ENCODE peak calls at places on chromosomes 1 and 21, in eight cellular contexts. O is stromal cell of bone marrow; W is smooth muscle cell of the brain vasculature; S is GM04504; D is SHP77 treated with DMSO at 0.1 percent for 48 hours; T is A172; I is central memory CD4-positive, alpha-beta T cell; Q is OCI-LY7. F is an unnamed sample.

GRCh38 chr1:58881471-58881994 is 97.7 kb upstream of the JUN start:
- DNase-seq in O (peak), W (no peak), S (peak), D (no peak), T (peak), I (no peak), Q (no peak), F (no peak)

GRCh38 chr1:89781494-89782126 is 39.2 kb upstream of the LRRC8D start:
- DNase-seq in O (no peak), W (no peak), S (no peak), D (no peak), T (no peak), I (peak), Q (no peak), F (no peak)

GRCh38 chr1:1162597-1163537 is 10.8 kb upstream of the TTLL10 start:
- DNase-seq in O (no peak), W (no peak), S (no peak), D (no peak), T (no peak), I (no peak), Q (no peak), F (no peak)

GRCh38 chr1:246497331-246497915 is 9.7 kb downstream of the SMYD3 start:
- DNase-seq in O (peak), W (peak), S (peak), D (peak), T (peak), I (peak), Q (peak), F (no peak)

GRCh38 chr1:74584185-74584584 is 71.8 kb upstream of the LRRC53 start:
- DNase-seq in O (no peak), W (no peak), S (no peak), D (no peak), T (no peak), I (no peak), Q (no peak), F (no peak)

GRCh38 chr1:100538935-100539835 is 1.2 kb downstream of the GPR88 start:
- DNase-seq in O (no peak), W (no peak), S (no peak), D (no peak), T (no peak), I (peak), Q (no peak), F (peak)

GRCh38 chr1:28986296-28986910 is 72.0 kb downstream of the EPB41 start:
- DNase-seq in O (no peak), W (no peak), S (no peak), D (no peak), T (no peak), I (no peak), Q (peak), F (no peak)

GRCh38 chr1:45359882-45360513 is 19.8 kb upstream of the MUTYH start:
- DNase-seq in O (peak), W (peak), S (peak), D (peak), T (peak), I (peak), Q (peak), F (peak)

GRCh38 chr21:42731264-42732032 is 78.0 kb downstream of the PDE9A start:
- DNase-seq in O (no peak), W (no peak), S (no peak), D (no peak), T (no peak), I (no peak), Q (no peak), F (peak)

GRCh38 chr1:15348648-15349047 is 61.0 kb upstream of the EFHD2 start:
- DNase-seq in O (no peak), W (no peak), S (no peak), D (no peak), T (no peak), I (no peak), Q (no peak), F (no peak)

GRCh38 chr1:32194984-32195383 is 5.4 kb upstream of the CCDC28B start:
- DNase-seq in O (no peak), W (no peak), S (no peak), D (no peak), T (no peak), I (no peak), Q (no peak), F (no peak)

GRCh38 chr1:59605761-59606160 is 209.0 kb upstream of the HOOK1 start:
- DNase-seq in O (peak), W (no peak), S (no peak), D (no peak), T (no peak), I (no peak), Q (no peak), F (no peak)

GRCh38 chr1:243471026-243471685 is 215.3 kb downstream of the SDCCAG8 start:
- DNase-seq in O (no peak), W (no peak), S (no peak), D (no peak), T (no peak), I (no peak), Q (no peak), F (no peak)

F was measured in osteoblast.